ENCODE peak calls at places on chromosome 16, in six cellular contexts. U is HT1080, J is fibroblast of the conjunctiva, V is fibroblast of pulmonary artery, N is posterior vena cava, E is cardiac muscle cell. G is an unnamed sample.

GRCh38 chr16:50133214-50133613 is 19.9 kb upstream of the TENT4B start:
- DNase-seq in U (no peak), J (no peak), V (no peak), N (no peak), E (no peak), G (no peak)

GRCh38 chr16:3654249-3654991 is at the start of gene DNASE1:
- DNase-seq in U (peak), J (peak), V (peak), N (peak), E (peak), G (peak)

GRCh38 chr16:79270011-79270410 is 330.5 kb downstream of the MAF start:
- DNase-seq in U (no peak), J (no peak), V (no peak), N (no peak), E (no peak), G (no peak)

GRCh38 chr16:85202051-85202601 is 89.9 kb upstream of the CIBAR2 start:
- DNase-seq in U (no peak), J (no peak), V (no peak), N (no peak), E (no peak), G (no peak)

GRCh38 chr16:85142771-85143211 is 30.5 kb upstream of the CIBAR2 start:
- DNase-seq in U (no peak), J (no peak), V (no peak), N (no peak), E (no peak), G (no peak)

GRCh38 chr16:5448798-5449197 is 351.2 kb upstream of the EEF2KMT start:
- DNase-seq in U (no peak), J (no peak), V (no peak), N (no peak), E (no peak), G (no peak)

GRCh38 chr16:89167425-89167941 is 4.1 kb upstream of the CDH15 start:
- DNase-seq in U (peak), J (peak), V (peak), N (peak), E (peak), G (peak)

GRCh38 chr16:69327585-69328310 is 2.6 kb downstream of the PDF start:
- DNase-seq in U (no peak), J (no peak), V (no peak), N (peak), E (no peak), G (no peak)

GRCh38 chr16:66169817-66170216 is 196.7 kb upstream of the CDH5 start:
- DNase-seq in U (no peak), J (no peak), V (no peak), N (no peak), E (no peak), G (no peak)

GRCh38 chr16:30382398-30383015 is at the start of gene SEPTIN1:
- DNase-seq in U (no peak), J (no peak), V (no peak), N (no peak), E (no peak), G (peak)

GRCh38 chr16:87331241-87331801 is 14.1 kb upstream of the C16orf95 start:
- DNase-seq in U (no peak), J (no peak), V (no peak), N (peak), E (no peak), G (no peak)

GRCh38 chr16:85316321-85316919 is 204.1 kb upstream of the CIBAR2 start:
- DNase-seq in U (peak), J (peak), V (peak), N (no peak), E (peak), G (peak)

GRCh38 chr16:83842291-83842690 is 34.5 kb downstream of the HSBP1 start:
- DNase-seq in U (no peak), J (no peak), V (no peak), N (no peak), E (no peak), G (no peak)

GRCh38 chr16:67884-68789 is 4.3 kb downstream of the RHBDF1 start:
- DNase-seq in U (no peak), J (no peak), V (no peak), N (peak), E (no peak), G (peak)

GRCh38 chr16:53614346-53614745 is 89.3 kb downstream of the RPGRIP1L start:
- DNase-seq in U (peak), J (no peak), V (peak), N (no peak), E (no peak), G (no peak)

GRCh38 chr16:59210955-59211541 is 476.9 kb upstream of the GOT2 start:
- DNase-seq in U (no peak), J (no peak), V (peak), N (no peak), E (peak), G (peak)

GRCh38 chr16:23584186-23585076 is 11.7 kb downstream of the NDUFAB1 start:
- DNase-seq in U (no peak), J (no peak), V (no peak), N (no peak), E (no peak), G (no peak)

GRCh38 chr16:78294538-78295225 is 195.2 kb downstream of the WWOX start:
- DNase-seq in U (no peak), J (no peak), V (no peak), N (no peak), E (no peak), G (no peak)

GRCh38 chr16:86882586-86883280 is 304.4 kb downstream of the FOXL1 start:
- DNase-seq in U (peak), J (peak), V (peak), N (no peak), E (peak), G (no peak)

GRCh38 chr16:66014221-66014620 is 352.3 kb upstream of the CDH5 start:
- DNase-seq in U (peak), J (no peak), V (no peak), N (no peak), E (no peak), G (no peak)

GRCh38 chr16:63922563-63922962 is 1199.3 kb downstream of the CDH11 start:
- DNase-seq in U (no peak), J (no peak), V (no peak), N (no peak), E (no peak), G (no peak)

GRCh38 chr16:67104061-67104460 is 5.7 kb upstream of the PHAF1 start:
- DNase-seq in U (peak), J (peak), V (peak), N (no peak), E (peak), G (no peak)

GRCh38 chr16:23132921-23133532 is 16.2 kb downstream of the USP31 start:
- DNase-seq in U (no peak), J (no peak), V (no peak), N (no peak), E (no peak), G (no peak)

GRCh38 chr16:69929480-69929879 is 21.7 kb upstream of the CLEC18A start:
- DNase-seq in U (no peak), J (no peak), V (no peak), N (no peak), E (peak), G (no peak)

GRCh38 chr16:67283039-67283825 is 3.9 kb downstream of the PLEKHG4 start:
- DNase-seq in U (peak), J (no peak), V (peak), N (no peak), E (no peak), G (no peak)

GRCh38 chr16:81700780-81701165 is 78.3 kb upstream of the PLCG2 start:
- DNase-seq in U (no peak), J (no peak), V (no peak), N (no peak), E (no peak), G (no peak)

GRCh38 chr16:29848420-29849297 is 14.4 kb downstream of the CDIPT start:
- DNase-seq in U (peak), J (peak), V (peak), N (peak), E (peak), G (peak)

GRCh38 chr16:86025706-86026105 is 126.7 kb downstream of the IRF8 start:
- DNase-seq in U (no peak), J (no peak), V (no peak), N (peak), E (no peak), G (peak)

GRCh38 chr16:89574681-89575246 is 794 bp upstream of the CPNE7 start:
- DNase-seq in U (peak), J (peak), V (peak), N (peak), E (peak), G (peak)

GRCh38 chr16:19833176-19833575 is 51.5 kb downstream of the GPRC5B start:
- DNase-seq in U (peak), J (no peak), V (no peak), N (no peak), E (no peak), G (no peak)